ENCODE peak calls at places on chromosomes 12 and 14, in six cellular contexts. U, H, O, R, D and M are unnamed samples.

GRCh38 chr12:7602287-7602686 is 63.4 kb downstream of the APOBEC1 start:
- DNase-seq in U (peak), H (no peak), O (no peak), R (peak), D (no peak), M (no peak)

GRCh38 chr14:89401783-89402182 is 15.2 kb downstream of the FOXN3 start:
- DNase-seq in U (no peak), H (peak), O (no peak), R (no peak), D (no peak), M (no peak)

GRCh38 chr12:22458301-22458917 is 85.9 kb downstream of the C2CD5 start:
- DNase-seq in U (no peak), H (no peak), O (no peak), R (no peak), D (no peak), M (no peak)

GRCh38 chr14:104353921-104354701 is 215.7 kb downstream of the KIF26A start:
- DNase-seq in U (no peak), H (no peak), O (no peak), R (no peak), D (no peak), M (no peak)

GRCh38 chr12:56431288-56431687 is 17.9 kb downstream of the TIMELESS start:
- DNase-seq in U (no peak), H (no peak), O (no peak), R (no peak), D (no peak), M (no peak)

GRCh38 chr12:24172031-24172772 is 222.7 kb upstream of the SOX5 start:
- DNase-seq in U (no peak), H (no peak), O (no peak), R (no peak), D (no peak), M (no peak)

GRCh38 chr14:54603362-54603761 is 36.4 kb downstream of the SAMD4A start:
- DNase-seq in U (peak), H (no peak), O (no peak), R (peak), D (no peak), M (no peak)

GRCh38 chr12:98329589-98329988 is 185.8 kb upstream of the TMPO start:
- DNase-seq in U (no peak), H (no peak), O (no peak), R (no peak), D (no peak), M (no peak)

GRCh38 chr14:78243187-78243586 is 73.0 kb downstream of the NRXN3 start:
- DNase-seq in U (no peak), H (no peak), O (no peak), R (no peak), D (no peak), M (no peak)

GRCh38 chr12:111993290-111994150 is 19.4 kb downstream of the TMEM116 start:
- DNase-seq in U (no peak), H (no peak), O (no peak), R (no peak), D (no peak), M (no peak)

GRCh38 chr12:93347054-93347786 is 30.5 kb upstream of the NUDT4 start:
- DNase-seq in U (peak), H (no peak), O (no peak), R (no peak), D (no peak), M (no peak)

GRCh38 chr14:64541261-64541970 is 875 bp downstream of the HSPA2 start:
- DNase-seq in U (peak), H (no peak), O (no peak), R (peak), D (no peak), M (no peak)

GRCh38 chr12:109777544-109777943 is 55.7 kb downstream of the TRPV4 start:
- DNase-seq in U (peak), H (no peak), O (peak), R (peak), D (no peak), M (no peak)

GRCh38 chr12:104480826-104481457 is 24.2 kb downstream of the CHST11 start:
- DNase-seq in U (peak), H (no peak), O (no peak), R (peak), D (no peak), M (no peak)

GRCh38 chr14:91980157-91980556 is 32.7 kb upstream of the FBLN5 start:
- DNase-seq in U (peak), H (no peak), O (no peak), R (peak), D (no peak), M (no peak)

GRCh38 chr12:4025420-4026358 is 152.5 kb upstream of the PARP11 start:
- DNase-seq in U (peak), H (no peak), O (no peak), R (peak), D (no peak), M (no peak)

GRCh38 chr14:85731198-85731597 is 201.3 kb downstream of the FLRT2 start:
- DNase-seq in U (peak), H (no peak), O (no peak), R (peak), D (no peak), M (no peak)

GRCh38 chr12:51389302-51389999 is 1.8 kb downstream of the GALNT6 start:
- DNase-seq in U (no peak), H (no peak), O (no peak), R (peak), D (no peak), M (no peak)

GRCh38 chr14:50599700-50600444 is 39.9 kb downstream of the ATL1 start:
- DNase-seq in U (peak), H (no peak), O (no peak), R (peak), D (no peak), M (no peak)

GRCh38 chr12:53069621-53070410 is 9.4 kb downstream of the SPRYD3 start:
- DNase-seq in U (no peak), H (no peak), O (no peak), R (no peak), D (no peak), M (no peak)

GRCh38 chr14:55129086-55129427 is at the start of gene LGALS3:
- DNase-seq in U (no peak), H (no peak), O (peak), R (peak), D (no peak), M (no peak)

GRCh38 chr14:69252851-69253250 is 7.1 kb upstream of the GALNT16 start:
- DNase-seq in U (no peak), H (no peak), O (no peak), R (no peak), D (no peak), M (no peak)

GRCh38 chr14:53979747-53980642 is 23.4 kb upstream of the BMP4 start:
- DNase-seq in U (peak), H (no peak), O (no peak), R (peak), D (no peak), M (no peak)

GRCh38 chr14:64513271-64513670 is 8.7 kb downstream of the ZBTB1 start:
- DNase-seq in U (no peak), H (no peak), O (no peak), R (no peak), D (no peak), M (no peak)

GRCh38 chr14:38357557-38357956 is 101.7 kb upstream of the CLEC14A start:
- DNase-seq in U (peak), H (no peak), O (no peak), R (peak), D (no peak), M (no peak)

GRCh38 chr12:132491761-132492378 is 1.9 kb downstream of the FBRSL1 start:
- DNase-seq in U (no peak), H (no peak), O (no peak), R (no peak), D (no peak), M (no peak)

GRCh38 chr12:92898755-92899154 is 30.3 kb downstream of the EEA1 start:
- DNase-seq in U (peak), H (no peak), O (no peak), R (peak), D (no peak), M (no peak)

GRCh38 chr14:75981426-75981825 is 369 bp downstream of the TGFB3 start:
- DNase-seq in U (no peak), H (peak), O (peak), R (no peak), D (no peak), M (no peak)

GRCh38 chr14:65332141-65332871 is 80.2 kb upstream of the FUT8 start:
- DNase-seq in U (peak), H (no peak), O (no peak), R (peak), D (no peak), M (no peak)

GRCh38 chr12:52201520-52201839 is 9.7 kb upstream of the KRT80 start:
- DNase-seq in U (no peak), H (no peak), O (no peak), R (no peak), D (no peak), M (no peak)

GRCh38 chr12:77980782-77981181 is 150.1 kb downstream of the NAV3 start:
- DNase-seq in U (peak), H (no peak), O (no peak), R (peak), D (no peak), M (no peak)

GRCh38 chr12:76029982-76030377 is 1.6 kb downstream of the PHLDA1 start:
- DNase-seq in U (no peak), H (no peak), O (no peak), R (peak), D (no peak), M (no peak)

GRCh38 chr14:81366259-81366658 is 33.9 kb downstream of the STON2 start:
- DNase-seq in U (no peak), H (no peak), O (no peak), R (no peak), D (no peak), M (no peak)

GRCh38 chr14:21025374-21026151 is 702 bp upstream of the NDRG2 start:
- DNase-seq in U (no peak), H (no peak), O (no peak), R (no peak), D (no peak), M (no peak)

GRCh38 chr12:96194901-96195844 is 998 bp downstream of the ELK3 start:
- DNase-seq in U (peak), H (no peak), O (peak), R (peak), D (peak), M (no peak)

GRCh38 chr14:97350894-97351713 is 553.9 kb downstream of the VRK1 start:
- DNase-seq in U (no peak), H (no peak), O (no peak), R (no peak), D (no peak), M (no peak)

GRCh38 chr12:13080276-13080675 is 23.2 kb downstream of the GSG1 start:
- DNase-seq in U (no peak), H (no peak), O (no peak), R (no peak), D (no peak), M (no peak)

GRCh38 chr14:59123975-59124374 is 64.5 kb upstream of the DAAM1 start:
- DNase-seq in U (peak), H (peak), O (no peak), R (peak), D (no peak), M (no peak)

GRCh38 chr12:50041461-50041860 is 15.9 kb upstream of the ASIC1 start:
- DNase-seq in U (no peak), H (no peak), O (no peak), R (no peak), D (no peak), M (no peak)